ENCODE peak calls at places on chromosomes 3 and 15, in four cellular contexts. C, P, E and M are unnamed samples.

GRCh38 chr15:63389902-63390301 is 8.3 kb upstream of the CA12 start:
- DNase-seq in E (no peak), P (peak; percentile 23), C (no peak), M (no peak)

GRCh38 chr3:23452408-23452807 is 249.3 kb downstream of the UBE2E2 start:
- DNase-seq in E (no peak), P (no peak), C (no peak), M (no peak)

GRCh38 chr3:67593761-67594234 is 60.6 kb downstream of the SUCLG2 start:
- DNase-seq in C (peak; percentile 8), P (peak; percentile 14), E (no peak), M (peak; percentile 13)

GRCh38 chr3:78139166-78139565 is 1099.3 kb downstream of the ROBO2 start:
- DNase-seq in P (no peak), E (no peak), C (no peak), M (no peak)

GRCh38 chr3:136197159-136197715 is 1.1 kb upstream of the MSL2 start:
- DNase-seq in E (no peak), P (peak; percentile 70), C (no peak), M (no peak)

GRCh38 chr3:117788086-117788485 is 1078.5 kb downstream of the TUSC7 start:
- DNase-seq in E (no peak), C (no peak), P (no peak), M (no peak)

GRCh38 chr3:132660745-132661067 is 577 bp downstream of the UBA5 start:
- DNase-seq in E (no peak), P (no peak), C (peak; percentile 38), M (no peak)

GRCh38 chr15:72231066-72231846 is at the start of gene PKM:
- DNase-seq in C (peak; percentile 92), E (peak; percentile 84), P (peak; percentile 93), M (peak; percentile 98)

GRCh38 chr3:158471639-158472294 is 99.2 kb upstream of the MLF1 start:
- DNase-seq in P (peak; percentile 42), E (no peak), C (no peak), M (no peak)

GRCh38 chr15:82999905-83000671 is 11.4 kb downstream of the C15orf40 start:
- DNase-seq in P (peak; percentile 28), C (peak; percentile 47), E (peak; percentile 43), M (peak; percentile 43)

GRCh38 chr3:100269410-100270217 is 8.8 kb downstream of the TBC1D23 start:
- DNase-seq in C (no peak), E (no peak), P (no peak), M (no peak)

GRCh38 chr3:112446343-112446742 is 52.9 kb downstream of the BTLA start:
- DNase-seq in P (no peak), E (no peak), C (no peak), M (no peak)

GRCh38 chr3:171311784-171312183 is 148.4 kb downstream of the TNIK start:
- DNase-seq in C (no peak), E (no peak), P (no peak), M (no peak)

GRCh38 chr15:26455828-26456227 is 317.0 kb downstream of the GABRB3 start:
- DNase-seq in P (no peak), C (no peak), E (no peak), M (no peak)

GRCh38 chr15:100671858-100672543 is 69.6 kb downstream of the ASB7 start:
- DNase-seq in E (no peak), P (peak; percentile 33), C (peak; percentile 63), M (no peak)

GRCh38 chr15:91114301-91114700 is 14.2 kb downstream of the SV2B start:
- DNase-seq in C (no peak), E (no peak), P (no peak), M (no peak)

GRCh38 chr15:67253517-67254237 is 784 bp downstream of the AAGAB start:
- DNase-seq in P (no peak), C (peak; percentile 13), E (no peak), M (no peak)

GRCh38 chr3:28575100-28575747 is 226.6 kb upstream of the AZI2 start:
- DNase-seq in E (no peak), C (no peak), P (no peak), M (no peak)

GRCh38 chr3:14121859-14122258 is 2.8 kb downstream of the CHCHD4 start:
- DNase-seq in E (no peak), C (peak; percentile 3), P (no peak), M (no peak)

GRCh38 chr3:102747611-102748010 is 312.8 kb downstream of the ZPLD1 start:
- DNase-seq in C (no peak), P (no peak), E (no peak), M (no peak)
- TF ChIP-seq HDAC6 in C (no peak), P (no peak), E (no peak), M (no peak)

GRCh38 chr3:435161-435560 is 238.6 kb downstream of the CHL1 start:
- DNase-seq in E (no peak), P (no peak), C (no peak), M (no peak)
- TF ChIP-seq HDAC6 in E (no peak), P (no peak), C (no peak), M (no peak)

DNA sequence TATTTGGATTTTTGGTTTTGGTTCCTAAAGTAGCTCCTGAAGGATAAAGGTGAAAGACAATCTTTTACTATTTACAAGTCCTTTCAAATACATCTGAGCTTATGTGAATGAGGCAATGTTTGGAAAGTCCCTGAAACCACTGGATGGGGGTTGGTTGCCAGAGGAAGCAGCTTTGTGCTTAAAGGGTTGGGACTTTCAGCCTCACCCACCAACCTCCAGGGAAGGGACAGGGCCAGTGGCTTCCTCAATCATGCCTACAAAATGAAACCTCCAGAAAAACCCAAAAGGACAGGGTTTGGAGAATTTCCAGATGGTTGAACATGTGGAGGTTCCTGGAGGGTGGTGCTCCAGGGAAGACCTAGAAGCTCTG is 20.9 kb upstream of the ABHD17C start:
- DNase-seq in P (no peak), E (peak; percentile 55), C (no peak), M (no peak)
- TF ChIP-seq HDAC6 in P (no peak), E (no peak), C (no peak), M (no peak)

GRCh38 chr3:168847293-168847883 is 751.7 kb upstream of the GOLIM4 start:
- DNase-seq in C (peak; percentile 4), P (no peak), E (peak; percentile 12), M (no peak)
- TF ChIP-seq HDAC6 in C (no peak), P (no peak), E (no peak), M (no peak)

DNA sequence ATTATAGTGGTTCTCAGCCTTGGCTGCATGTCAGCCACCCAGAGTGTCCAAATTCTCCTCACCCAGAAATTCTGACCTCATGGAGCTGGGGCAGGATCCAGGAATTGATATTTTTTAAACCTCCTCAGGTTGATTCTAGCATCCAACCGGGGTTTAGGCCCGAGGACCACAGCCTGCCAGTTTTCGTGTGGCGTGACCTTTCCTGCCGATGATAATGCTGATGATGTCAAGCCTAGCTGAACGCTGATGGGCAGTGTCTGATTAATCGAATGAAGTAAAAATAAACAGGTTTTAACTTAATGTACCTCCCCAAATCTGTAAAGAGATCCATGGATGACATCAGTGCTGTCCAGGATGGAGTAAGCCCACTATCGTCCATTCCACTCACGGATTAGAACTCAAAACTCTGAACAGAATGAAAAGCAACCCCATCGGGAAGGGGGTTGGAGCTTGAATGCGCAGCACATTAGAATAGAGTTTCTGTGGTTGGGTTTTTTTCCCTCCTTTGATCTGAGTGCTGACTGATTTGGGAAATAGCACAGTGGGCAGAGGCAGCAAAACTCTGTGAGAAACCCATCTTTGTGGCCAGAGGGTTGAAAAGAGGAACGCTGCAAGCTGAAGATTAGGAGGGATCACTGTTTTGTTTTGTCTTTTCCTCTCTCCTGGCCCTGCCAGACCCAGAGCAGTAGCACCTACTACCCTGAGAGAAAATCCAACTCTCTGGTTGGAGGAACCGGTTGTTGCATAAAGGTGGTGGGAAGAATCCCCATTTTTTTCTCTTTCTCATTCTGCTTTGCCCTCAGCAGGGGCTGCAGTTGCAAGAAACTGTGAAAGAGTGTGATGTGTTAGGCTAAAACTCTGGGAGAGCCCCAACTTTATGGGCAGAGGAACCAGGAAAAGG is 153.9 kb downstream of the APBA2 start:
- DNase-seq in E (peak; percentile 7), C (no peak), P (no peak), M (no peak)
- TF ChIP-seq HDAC6 in E (no peak), C (no peak), P (no peak), M (no peak)